ENCODE peak calls at places on chromosomes 1 and 21, in six cellular contexts. U is IMR-90, D is H1, P is H9, M is neuronal stem cell, J is trophoblast cell. T is an unnamed sample.

GRCh38 chr1:227893696-227894305 is 53.9 kb downstream of the WNT9A start:
- DNase-seq in U (no peak), D (no peak), P (peak; percentile 25), M (no peak), J (peak; percentile 90), T (no peak)

GRCh38 chr1:9302745-9303524 is 10.2 kb downstream of the SPSB1 start:
- DNase-seq in U (peak; percentile 97), D (no peak), P (no peak), M (no peak), J (peak; percentile 74), T (peak; percentile 99)

GRCh38 chr21:45994738-45995685 is 13.4 kb downstream of the COL6A1 start:
- DNase-seq in U (no peak), D (no peak), P (no peak), M (no peak), J (no peak), T (no peak)

GRCh38 chr1:210541680-210542358 is 213.1 kb downstream of the HHAT start:
- DNase-seq in U (peak; percentile 5), D (no peak), P (peak; percentile 46), M (no peak), J (peak; percentile 56), T (no peak)

GRCh38 chr1:199007423-199007822 is 368.6 kb downstream of the PTPRC start:
- DNase-seq in U (no peak), D (no peak), P (no peak), M (no peak), J (peak; percentile 17), T (peak; percentile 19)

GRCh38 chr21:14877581-14878228 is 187.1 kb downstream of the NRIP1 start:
- DNase-seq in U (peak; percentile 49), D (no peak), P (no peak), M (no peak), J (peak; percentile 60), T (no peak)

GRCh38 chr1:3315991-3316943 is 138.2 kb upstream of the ARHGEF16 start:
- DNase-seq in U (no peak), D (no peak), P (no peak), M (peak; percentile 36), J (no peak), T (no peak)

GRCh38 chr1:116503535-116504307 is 67.1 kb downstream of the CD58 start:
- DNase-seq in U (no peak), D (no peak), P (no peak), M (no peak), J (peak; percentile 17), T (no peak)

GRCh38 chr1:62227496-62227895 is 32.8 kb downstream of the L1TD1 start:
- DNase-seq in U (no peak), D (no peak), P (no peak), M (no peak), J (no peak), T (no peak)

GRCh38 chr1:89822109-89822962 is 1.5 kb downstream of the LRRC8D start:
- DNase-seq in U (no peak), D (no peak), P (peak; percentile 41), M (no peak), J (peak; percentile 46), T (no peak)

GRCh38 chr1:39184354-39184818 is 20.1 kb upstream of the MACF1 start:
- DNase-seq in U (no peak), D (no peak), P (no peak), M (no peak), J (no peak), T (no peak)

GRCh38 chr1:157203166-157203565 is 65.0 kb upstream of the ETV3 start:
- DNase-seq in U (no peak), D (no peak), P (no peak), M (no peak), J (no peak), T (no peak)

GRCh38 chr21:27476696-27477095 is 509.8 kb upstream of the ADAMTS5 start:
- DNase-seq in U (peak; percentile 62), D (no peak), P (no peak), M (no peak), J (peak; percentile 33), T (peak; percentile 38)

GRCh38 chr21:36788116-36788515 is 89.2 kb downstream of the SIM2 start:
- DNase-seq in U (no peak), D (no peak), P (no peak), M (no peak), J (no peak), T (peak; percentile 31)

GRCh38 chr21:39660596-39660995 is 47.9 kb downstream of the B3GALT5 start:
- DNase-seq in U (peak; percentile 83), D (no peak), P (no peak), M (no peak), J (peak; percentile 30), T (peak; percentile 91)

GRCh38 chr1:40824591-40825429 is 37.4 kb downstream of the CITED4 start:
- DNase-seq in U (peak; percentile 82), D (no peak), P (no peak), M (peak; percentile 93), J (peak; percentile 17), T (peak; percentile 70)

GRCh38 chr1:63888984-63889383 is 115.2 kb downstream of the ROR1 start:
- DNase-seq in U (peak; percentile 96), D (no peak), P (no peak), M (no peak), J (no peak), T (peak; percentile 68)

GRCh38 chr1:169527461-169528213 is 41.9 kb upstream of the SLC19A2 start:
- DNase-seq in U (peak; percentile 12), D (no peak), P (no peak), M (no peak), J (peak; percentile 31), T (peak; percentile 36)

GRCh38 chr1:172380441-172381244 is 39.8 kb upstream of the C1orf105 start:
- DNase-seq in U (no peak), D (no peak), P (no peak), M (no peak), J (no peak), T (peak; percentile 56)

GRCh38 chr1:24186993-24187790 is at the start of gene IFNLR1:
- DNase-seq in U (no peak), D (peak; percentile 46), P (peak; percentile 89), M (no peak), J (peak; percentile 60), T (peak; percentile 42)

GRCh38 chr1:155050560-155051341 is at the start of gene ADAM15:
- DNase-seq in U (peak; percentile 53), D (no peak), P (peak; percentile 84), M (peak; percentile 81), J (peak; percentile 96), T (peak; percentile 82)

GRCh38 chr1:109214695-109215623 is 1.2 kb downstream of the SARS1 start:
- DNase-seq in U (peak; percentile 95), D (no peak), P (no peak), M (no peak), J (peak; percentile 69), T (peak; percentile 91)

GRCh38 chr21:43865471-43866181 is 603 bp downstream of the AGPAT3 start:
- DNase-seq in U (peak; percentile 15), D (no peak), P (no peak), M (no peak), J (peak; percentile 14), T (peak; percentile 58)

GRCh38 chr21:23016617-23017016 is 2018.4 kb downstream of the NCAM2 start:
- DNase-seq in U (no peak), D (peak; percentile 15), P (peak; percentile 45), M (no peak), J (no peak), T (no peak)

GRCh38 chr1:12549460-12550349 is 68.3 kb downstream of the DHRS3 start:
- DNase-seq in U (peak; percentile 98), D (no peak), P (no peak), M (peak; percentile 35), J (peak; percentile 64), T (peak; percentile 45)

GRCh38 chr1:70847013-70847412 is 200.6 kb downstream of the PTGER3 start:
- DNase-seq in U (no peak), D (no peak), P (no peak), M (no peak), J (no peak), T (no peak)

GRCh38 chr1:114097109-114097508 is 56.6 kb downstream of the SYT6 start:
- DNase-seq in U (no peak), D (no peak), P (no peak), M (no peak), J (no peak), T (no peak)

GRCh38 chr21:36848875-36849274 is 117.6 kb downstream of the HLCS start:
- DNase-seq in U (no peak), D (no peak), P (no peak), M (no peak), J (no peak), T (no peak)

GRCh38 chr21:46184625-46185555 is 631 bp upstream of the SPATC1L start:
- DNase-seq in U (peak; percentile 75), D (peak; percentile 88), P (peak; percentile 95), M (peak; percentile 95), J (peak; percentile 10), T (peak; percentile 94)

GRCh38 chr1:21906173-21907078 is 30.7 kb downstream of the HSPG2 start:
- DNase-seq in U (peak; percentile 34), D (no peak), P (no peak), M (no peak), J (peak; percentile 42), T (peak; percentile 84)

GRCh38 chr1:21907079-21907418 is 30.1 kb downstream of the HSPG2 start:
- DNase-seq in U (no peak), D (no peak), P (no peak), M (no peak), J (no peak), T (no peak)

GRCh38 chr1:21909787-21910503 is 27.2 kb downstream of the HSPG2 start:
- DNase-seq in U (peak; percentile 60), D (no peak), P (no peak), M (peak; percentile 47), J (no peak), T (peak; percentile 61)

GRCh38 chr1:21909286-21909759 is 27.8 kb downstream of the HSPG2 start:
- DNase-seq in U (peak; percentile 50), D (no peak), P (no peak), M (no peak), J (peak; percentile 32), T (peak; percentile 52)

GRCh38 chr1:21907737-21908136 is 29.4 kb downstream of the HSPG2 start:
- DNase-seq in U (no peak), D (no peak), P (no peak), M (no peak), J (no peak), T (no peak)
- H3K14ac ChIP-seq in U (no peak overlapping the region), D (no peak overlapping the region), P (no peak overlapping the region), M (no peak overlapping the region), J (no peak overlapping the region), T (no peak overlapping the region)

GRCh38 chr1:236795757-236796719 is 946 bp downstream of the MTR start:
- DNase-seq in U (peak; percentile 62), D (no peak), P (no peak), M (no peak), J (peak; percentile 88), T (peak; percentile 71)
- H2BK5ac ChIP-seq in U (peak overlapping the region; percentile 69), D (peak overlapping the region; percentile 60), P (no peak overlapping the region), M (peak overlapping the region; percentile 95), J (peak overlapping the region; percentile 60), T (no peak overlapping the region)

DNA sequence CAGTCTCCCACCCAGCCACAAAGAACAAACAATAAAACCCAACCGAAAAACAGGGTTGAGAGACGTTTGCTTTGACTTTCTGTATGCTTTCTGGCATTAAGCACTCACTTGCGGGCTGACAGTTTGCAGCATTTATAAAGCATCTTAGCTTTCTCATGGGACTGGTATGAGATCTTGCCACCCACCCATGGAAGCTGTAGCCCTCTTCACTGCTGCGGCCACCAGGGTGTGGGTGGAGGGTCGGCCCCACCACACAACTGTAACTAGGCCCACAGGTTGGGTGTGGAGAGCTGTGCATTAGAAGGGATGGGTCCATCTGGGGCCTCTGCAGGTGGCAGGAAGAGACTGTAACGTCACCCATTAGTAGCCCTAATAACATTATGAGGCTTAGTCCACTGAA is 165.7 kb downstream of the RHOU start:
- DNase-seq in U (no peak), D (no peak), P (no peak), M (no peak), J (no peak), T (no peak)
- H3K14ac ChIP-seq in U (no peak overlapping the region), D (no peak overlapping the region), P (no peak overlapping the region), M (no peak overlapping the region), J (no peak overlapping the region), T (no peak overlapping the region)

GRCh38 chr1:160607051-160608032 is 28.0 kb upstream of the CD84 start:
- DNase-seq in U (peak; percentile 77), D (no peak), P (peak; percentile 53), M (peak; percentile 54), J (peak; percentile 91), T (peak; percentile 84)
- H2BK5ac ChIP-seq in U (no peak overlapping the region), D (no peak overlapping the region), P (no peak overlapping the region), M (no peak overlapping the region), J (no peak overlapping the region), T (no peak overlapping the region)

T was measured in mesenchymal stem cell.